ENCODE peak calls at places on chromosomes 16 and 17, in eight cellular contexts. B is upper lobe of left lung, R is stomach, V is ovary, D is H1, X is sigmoid colon, A is K562, G is suprapubic skin. Z is an unnamed sample. For H3K36me3, the result is how much of the 10 kb centered on the place peaks cover.

GRCh38 chr16:11196286-11196828 is 59.6 kb downstream of the SOCS1 start:
- DNase-seq in B (no peak), R (no peak), V (no peak), D (no peak), X (no peak), A (no peak), G (no peak), Z (no peak)

GRCh38 chr17:80163315-80163714 is 6.5 kb upstream of the CARD14 start:
- DNase-seq in B (no peak), R (no peak), V (no peak), D (no peak), X (no peak), A (no peak), G (no peak), Z (no peak)

GRCh38 chr17:4314618-4315017 is 50.8 kb upstream of the ANKFY1 start:
- DNase-seq in B (no peak), R (no peak), V (no peak), D (no peak), X (no peak), A (no peak), G (no peak), Z (no peak)

GRCh38 chr17:61904094-61904710 is 23.6 kb downstream of the INTS2 start:
- DNase-seq in B (no peak), R (no peak), V (no peak), D (no peak), X (no peak), A (no peak), G (no peak), Z (no peak)

GRCh38 chr16:15757630-15758251 is 99.1 kb downstream of the MYH11 start:
- DNase-seq in B (peak), R (no peak), V (no peak), D (peak), X (no peak), A (peak), G (no peak), Z (no peak)

GRCh38 chr17:1515640-1516402 is 591 bp downstream of the INPP5K start:
- DNase-seq in B (no peak), R (peak), V (peak), D (peak), X (peak), A (peak), G (no peak), Z (no peak)

GRCh38 chr16:582614-583331 is 7.1 kb upstream of the RAB40C start:
- DNase-seq in B (peak), R (peak), V (no peak), D (peak), X (no peak), A (no peak), G (no peak), Z (no peak)

GRCh38 chr17:65177901-65178300 is 40.7 kb downstream of the RGS9 start:
- DNase-seq in B (no peak), R (no peak), V (no peak), D (no peak), X (no peak), A (no peak), G (no peak), Z (no peak)

GRCh38 chr16:89344314-89344828 is 126.9 kb downstream of the ZNF778 start:
- DNase-seq in B (no peak), R (no peak), V (peak), D (no peak), X (no peak), A (no peak), G (no peak), Z (no peak)

GRCh38 chr16:23594186-23594585 is 1.9 kb downstream of the NDUFAB1 start:
- DNase-seq in B (no peak), R (no peak), V (no peak), D (no peak), X (no peak), A (no peak), G (no peak), Z (no peak)

GRCh38 chr16:78317871-78318270 is 218.4 kb downstream of the WWOX start:
- DNase-seq in B (no peak), R (no peak), V (no peak), D (no peak), X (no peak), A (no peak), G (no peak), Z (no peak)

GRCh38 chr17:72432143-72432604 is 311.4 kb downstream of the SOX9 start:
- DNase-seq in B (no peak), R (no peak), V (no peak), D (no peak), X (no peak), A (no peak), G (no peak), Z (no peak)

GRCh38 chr17:35791681-35792350 is 3.6 kb downstream of the MMP28 start:
- DNase-seq in B (no peak), R (no peak), V (no peak), D (no peak), X (peak), A (no peak), G (peak), Z (no peak)
- TF ChIP-seq EP300 in B (no peak), R (no peak), V (no peak), D (no peak), X (no peak), A (no peak), G (no peak), Z (no peak)

GRCh38 chr17:78973792-78974520 is 5.8 kb downstream of the LGALS3BP start:
- DNase-seq in B (no peak), R (no peak), V (no peak), D (no peak), X (no peak), A (no peak), G (no peak), Z (no peak)

GRCh38 chr17:78973196-78973595 is 6.5 kb downstream of the LGALS3BP start:
- DNase-seq in B (no peak), R (no peak), V (no peak), D (peak), X (no peak), A (no peak), G (no peak), Z (no peak)

GRCh38 chr17:78971764-78972506 is 7.8 kb downstream of the LGALS3BP start:
- DNase-seq in B (peak), R (no peak), V (no peak), D (no peak), X (no peak), A (no peak), G (no peak), Z (no peak)

GRCh38 chr17:78970834-78971763 is 8.6 kb downstream of the LGALS3BP start:
- DNase-seq in B (no peak), R (peak), V (peak), D (peak), X (peak), A (peak), G (peak), Z (peak)

GRCh38 chr17:78972507-78973105 is 7.1 kb downstream of the LGALS3BP start:
- DNase-seq in B (no peak), R (no peak), V (no peak), D (no peak), X (no peak), A (no peak), G (no peak), Z (no peak)
- H3K36me3 ChIP-seq in B (under half), R (half or more), V (under half), D (under half), X (under half), A (under half), G (under half), Z (under half)

GRCh38 chr17:42110301-42111264 is 1.9 kb downstream of the DHX58 start:
- DNase-seq in B (no peak), R (no peak), V (no peak), D (no peak), X (no peak), A (no peak), G (no peak), Z (no peak)

GRCh38 chr17:42109086-42109485 is 3.4 kb downstream of the DHX58 start:
- DNase-seq in B (no peak), R (no peak), V (no peak), D (no peak), X (no peak), A (no peak), G (no peak), Z (no peak)

GRCh38 chr17:42106009-42106408 is 6.5 kb downstream of the DHX58 start:
- DNase-seq in B (no peak), R (no peak), V (no peak), D (no peak), X (no peak), A (no peak), G (no peak), Z (no peak)

GRCh38 chr17:42107124-42107523 is 5.4 kb downstream of the DHX58 start:
- DNase-seq in B (no peak), R (no peak), V (no peak), D (no peak), X (no peak), A (no peak), G (no peak), Z (no peak)

GRCh38 chr17:42107597-42108576 is 4.6 kb downstream of the DHX58 start:
- DNase-seq in B (peak), R (peak), V (no peak), D (peak), X (peak), A (peak), G (peak), Z (no peak)
- TF ChIP-seq POLR2A in B (no peak), R (no peak), V (no peak), D (peak), X (no peak), A (peak), G (no peak), Z (no peak)

GRCh38 chr16:49754495-49755290 is 101.2 kb downstream of the ZNF423 start:
- DNase-seq in B (peak), R (no peak), V (no peak), D (peak), X (no peak), A (no peak), G (no peak), Z (no peak)
- TF ChIP-seq EP300 in B (no peak), R (no peak), V (no peak), D (no peak), X (no peak), A (no peak), G (no peak), Z (no peak)

GRCh38 chr17:57270801-57271245 is 14.5 kb downstream of the MSI2 start:
- DNase-seq in B (no peak), R (no peak), V (no peak), D (no peak), X (no peak), A (no peak), G (peak), Z (no peak)

GRCh38 chr17:57269598-57270255 is 13.4 kb downstream of the MSI2 start:
- DNase-seq in B (no peak), R (no peak), V (no peak), D (no peak), X (no peak), A (no peak), G (peak), Z (no peak)

GRCh38 chr17:57268176-57268575 is 11.9 kb downstream of the MSI2 start:
- DNase-seq in B (no peak), R (no peak), V (no peak), D (no peak), X (no peak), A (no peak), G (peak), Z (no peak)

GRCh38 chr17:57266842-57267241 is 10.5 kb downstream of the MSI2 start:
- DNase-seq in B (no peak), R (no peak), V (no peak), D (peak), X (no peak), A (no peak), G (no peak), Z (no peak)

DNA sequence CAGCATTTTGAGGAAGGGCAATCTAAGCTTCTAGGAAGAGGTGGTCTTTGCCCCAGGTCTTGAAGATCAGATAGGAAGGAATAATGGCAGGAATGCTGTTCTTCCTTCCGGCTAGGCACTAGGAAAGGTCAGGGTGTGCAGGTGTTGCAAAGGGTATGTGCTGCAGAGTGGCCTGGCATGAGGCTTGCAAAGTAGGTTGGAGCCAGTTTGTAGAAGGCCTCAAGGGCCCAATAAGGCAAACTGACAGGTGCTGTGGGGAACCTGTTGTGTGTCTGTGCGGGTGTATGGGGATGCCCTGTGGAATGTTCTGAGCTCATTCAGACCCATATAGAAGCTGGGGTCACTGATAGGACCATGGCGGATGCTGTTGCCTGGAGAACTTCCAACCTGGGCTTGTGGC is 12.7 kb downstream of the MSI2 start:
- DNase-seq in B (no peak), R (no peak), V (no peak), D (no peak), X (no peak), A (no peak), G (peak), Z (no peak)
- H3K36me3 ChIP-seq in B (under half), R (half or more), V (under half), D (half or more), X (under half), A (half or more), G (under half), Z (under half)